ENCODE peak calls at places on chromosomes 12 and 14, in six cellular contexts. One of them, this sample, is unnamed.

GRCh38 chr14:49953196-49953595 is 60.3 kb downstream of the ARF6 start:
- DNase-seq in cardiac septum: no peak
- DNase-seq in activated gamma-delta T cell treated with Interleukin-2 at 50 U/mL for 16 hours: no peak
- DNase-seq in nephron progenitor cell: no peak
- DNase-seq in anterior cingulate cortex: no peak
- DNase-seq in suprapubic skin: no peak
- DNase-seq in this sample: no peak

GRCh38 chr12:54016478-54016964 is 7.7 kb downstream of the HOXC8 start:
- DNase-seq in suprapubic skin: no peak
- DNase-seq in activated gamma-delta T cell treated with Interleukin-2 at 50 U/mL for 16 hours: no peak
- DNase-seq in cardiac septum: no peak
- DNase-seq in anterior cingulate cortex: no peak
- DNase-seq in nephron progenitor cell: peak; percentile 75
- DNase-seq in this sample: no peak

GRCh38 chr12:14373202-14373601 is 7.7 kb downstream of the ATF7IP start:
- DNase-seq in activated gamma-delta T cell treated with Interleukin-2 at 50 U/mL for 16 hours: no peak
- DNase-seq in suprapubic skin: no peak
- DNase-seq in anterior cingulate cortex: no peak
- DNase-seq in nephron progenitor cell: no peak
- DNase-seq in cardiac septum: no peak
- DNase-seq in this sample: no peak

GRCh38 chr14:95227279-95227860 is 70.0 kb upstream of the DICER1 start:
- DNase-seq in anterior cingulate cortex: no peak
- DNase-seq in cardiac septum: no peak
- DNase-seq in suprapubic skin: no peak
- DNase-seq in nephron progenitor cell: peak; percentile 23
- DNase-seq in activated gamma-delta T cell treated with Interleukin-2 at 50 U/mL for 16 hours: no peak
- DNase-seq in this sample: no peak

GRCh38 chr12:503111-503761 is 43.5 kb downstream of the B4GALNT3 start:
- DNase-seq in suprapubic skin: no peak
- DNase-seq in activated gamma-delta T cell treated with Interleukin-2 at 50 U/mL for 16 hours: no peak
- DNase-seq in cardiac septum: peak; percentile 63
- DNase-seq in anterior cingulate cortex: no peak
- DNase-seq in nephron progenitor cell: no peak
- DNase-seq in this sample: no peak

GRCh38 chr14:24425704-24426103 is 3.8 kb downstream of the CBLN3 start:
- DNase-seq in suprapubic skin: no peak
- DNase-seq in activated gamma-delta T cell treated with Interleukin-2 at 50 U/mL for 16 hours: no peak
- DNase-seq in cardiac septum: no peak
- DNase-seq in nephron progenitor cell: no peak
- DNase-seq in anterior cingulate cortex: no peak
- DNase-seq in this sample: no peak

GRCh38 chr12:116062698-116063097 is 214.8 kb downstream of the MED13L start:
- DNase-seq in cardiac septum: no peak
- DNase-seq in activated gamma-delta T cell treated with Interleukin-2 at 50 U/mL for 16 hours: no peak
- DNase-seq in anterior cingulate cortex: no peak
- DNase-seq in suprapubic skin: no peak
- DNase-seq in nephron progenitor cell: no peak
- DNase-seq in this sample: no peak

GRCh38 chr14:89915114-89915878 is 39.2 kb downstream of the EFCAB11 start:
- DNase-seq in cardiac septum: no peak
- DNase-seq in suprapubic skin: no peak
- DNase-seq in anterior cingulate cortex: peak; percentile 8
- DNase-seq in activated gamma-delta T cell treated with Interleukin-2 at 50 U/mL for 16 hours: peak; percentile 58
- DNase-seq in nephron progenitor cell: peak; percentile 65
- DNase-seq in this sample: peak; percentile 82

GRCh38 chr12:75939016-75939642 is 92.4 kb downstream of the PHLDA1 start:
- DNase-seq in nephron progenitor cell: no peak
- DNase-seq in cardiac septum: no peak
- DNase-seq in suprapubic skin: no peak
- DNase-seq in anterior cingulate cortex: no peak
- DNase-seq in activated gamma-delta T cell treated with Interleukin-2 at 50 U/mL for 16 hours: no peak
- DNase-seq in this sample: no peak

GRCh38 chr12:25377475-25378179 is 126.9 kb upstream of the KRAS start:
- DNase-seq in cardiac septum: no peak
- DNase-seq in anterior cingulate cortex: no peak
- DNase-seq in suprapubic skin: no peak
- DNase-seq in activated gamma-delta T cell treated with Interleukin-2 at 50 U/mL for 16 hours: no peak
- DNase-seq in nephron progenitor cell: no peak
- DNase-seq in this sample: no peak

GRCh38 chr12:12628013-12628412 is 16.3 kb downstream of the CREBL2 start:
- DNase-seq in nephron progenitor cell: no peak
- DNase-seq in activated gamma-delta T cell treated with Interleukin-2 at 50 U/mL for 16 hours: no peak
- DNase-seq in suprapubic skin: no peak
- DNase-seq in anterior cingulate cortex: no peak
- DNase-seq in cardiac septum: no peak
- DNase-seq in this sample: no peak

GRCh38 chr14:67738740-67739504 is 37.2 kb downstream of the RDH12 start:
- DNase-seq in anterior cingulate cortex: no peak
- DNase-seq in activated gamma-delta T cell treated with Interleukin-2 at 50 U/mL for 16 hours: no peak
- DNase-seq in nephron progenitor cell: no peak
- DNase-seq in cardiac septum: no peak
- DNase-seq in suprapubic skin: peak; percentile 86
- DNase-seq in this sample: peak; percentile 82

GRCh38 chr12:6956332-6956727 is 5.2 kb downstream of the PTPN6 start:
- DNase-seq in nephron progenitor cell: no peak
- DNase-seq in activated gamma-delta T cell treated with Interleukin-2 at 50 U/mL for 16 hours: peak; percentile 59
- DNase-seq in anterior cingulate cortex: no peak
- DNase-seq in suprapubic skin: no peak
- DNase-seq in cardiac septum: peak; percentile 75
- DNase-seq in this sample: no peak

GRCh38 chr14:95895720-95896119 is 19.1 kb downstream of the TUNAR start:
- DNase-seq in anterior cingulate cortex: no peak
- DNase-seq in activated gamma-delta T cell treated with Interleukin-2 at 50 U/mL for 16 hours: no peak
- DNase-seq in suprapubic skin: no peak
- DNase-seq in cardiac septum: no peak
- DNase-seq in nephron progenitor cell: peak; percentile 15
- DNase-seq in this sample: no peak

GRCh38 chr14:75840911-75841310 is 140.9 kb downstream of the TGFB3 start:
- DNase-seq in cardiac septum: no peak
- DNase-seq in suprapubic skin: no peak
- DNase-seq in activated gamma-delta T cell treated with Interleukin-2 at 50 U/mL for 16 hours: no peak
- DNase-seq in nephron progenitor cell: no peak
- DNase-seq in anterior cingulate cortex: no peak
- DNase-seq in this sample: no peak

GRCh38 chr12:83664650-83665049 is 977.9 kb downstream of the TMTC2 start:
- DNase-seq in cardiac septum: no peak
- DNase-seq in suprapubic skin: no peak
- DNase-seq in anterior cingulate cortex: no peak
- DNase-seq in activated gamma-delta T cell treated with Interleukin-2 at 50 U/mL for 16 hours: no peak
- DNase-seq in nephron progenitor cell: peak; percentile 6
- DNase-seq in this sample: no peak

GRCh38 chr14:101276309-101277091 is 284.8 kb upstream of the DIO3 start:
- DNase-seq in cardiac septum: no peak
- DNase-seq in anterior cingulate cortex: no peak
- DNase-seq in nephron progenitor cell: no peak
- DNase-seq in activated gamma-delta T cell treated with Interleukin-2 at 50 U/mL for 16 hours: no peak
- DNase-seq in suprapubic skin: no peak
- DNase-seq in this sample: no peak

GRCh38 chr12:104566244-104566993 is 109.7 kb downstream of the CHST11 start:
- DNase-seq in anterior cingulate cortex: no peak
- DNase-seq in activated gamma-delta T cell treated with Interleukin-2 at 50 U/mL for 16 hours: no peak
- DNase-seq in nephron progenitor cell: no peak
- DNase-seq in suprapubic skin: no peak
- DNase-seq in cardiac septum: no peak
- DNase-seq in this sample: no peak

This sample was measured in tibial nerve.